ENCODE peak calls at places on chromosomes 6 and 20, in four cellular contexts. Z is HepG2, N is HCT116, R is K562. F is an unnamed sample.

GRCh38 chr6:43842231-43842794 is 72.3 kb downstream of the VEGFA start:
- DNase-seq in Z (no peak), N (no peak), R (no peak), F (no peak)

GRCh38 chr6:44224154-44224977 is 971 bp downstream of the SLC29A1 start:
- DNase-seq in Z (no peak), N (no peak), R (no peak), F (no peak)

GRCh38 chr6:130525378-130525777 is 159.6 kb downstream of the TMEM200A start:
- DNase-seq in Z (no peak), N (no peak), R (no peak), F (no peak)

GRCh38 chr6:146265051-146265450 is 236.2 kb downstream of the GRM1 start:
- DNase-seq in Z (no peak), N (no peak), R (no peak), F (no peak)

GRCh38 chr20:5784735-5785134 is 34.5 kb downstream of the SHLD1 start:
- DNase-seq in Z (no peak), N (no peak), R (peak; percentile 83), F (no peak)

GRCh38 chr6:161353208-161353613 is 79.3 kb upstream of the AGPAT4 start:
- DNase-seq in Z (peak; percentile 46), N (peak; percentile 52), R (peak; percentile 61), F (no peak)

GRCh38 chr6:142902636-142903053 is 42.3 kb downstream of the HIVEP2 start:
- DNase-seq in Z (peak; percentile 85), N (peak; percentile 80), R (no peak), F (peak; percentile 87)

GRCh38 chr6:141265748-141266647 is 866.7 kb upstream of the GJE1 start:
- DNase-seq in Z (peak; percentile 7), N (no peak), R (no peak), F (no peak)

GRCh38 chr6:157518399-157519250 is 137.6 kb downstream of the ZDHHC14 start:
- DNase-seq in Z (no peak), N (peak; percentile 44), R (peak; percentile 79), F (no peak)

GRCh38 chr6:5398530-5398929 is 137.2 kb downstream of the FARS2 start:
- DNase-seq in Z (peak; percentile 35), N (peak; percentile 43), R (peak; percentile 33), F (peak; percentile 20)

GRCh38 chr6:41878961-41879405 is 16.2 kb downstream of the USP49 start:
- DNase-seq in Z (peak; percentile 18), N (no peak), R (no peak), F (no peak)

GRCh38 chr20:63101781-63102719 is 95.3 kb upstream of the BHLHE23 start:
- DNase-seq in Z (no peak), N (no peak), R (no peak), F (no peak)

GRCh38 chr6:155077784-155078183 is 82.7 kb downstream of the TIAM2 start:
- DNase-seq in Z (peak; percentile 40), N (no peak), R (no peak), F (no peak)

GRCh38 chr6:144667517-144667916 is 382.4 kb downstream of the UTRN start:
- DNase-seq in Z (no peak), N (no peak), R (no peak), F (no peak)

GRCh38 chr6:166866839-166867637 is 89.3 kb downstream of the RNASET2 start:
- DNase-seq in Z (no peak), N (no peak), R (no peak), F (no peak)

GRCh38 chr6:23841116-23841515 is 284.9 kb upstream of the NRSN1 start:
- DNase-seq in Z (no peak), N (no peak), R (no peak), F (no peak)

GRCh38 chr6:51213806-51214205 is 395.1 kb downstream of the TFAP2B start:
- DNase-seq in Z (no peak), N (no peak), R (no peak), F (no peak)

GRCh38 chr6:151822252-151823111 is 15.0 kb downstream of the ESR1 start:
- DNase-seq in Z (no peak), N (no peak), R (no peak), F (no peak)

GRCh38 chr6:75489025-75489424 is 4.6 kb downstream of the FILIP1 start:
- DNase-seq in Z (no peak), N (no peak), R (no peak), F (no peak)

GRCh38 chr6:44338228-44339122 is 4.0 kb upstream of the SPATS1 start:
- DNase-seq in Z (peak; percentile 72), N (peak; percentile 54), R (peak; percentile 83), F (peak; percentile 66)

DNA sequence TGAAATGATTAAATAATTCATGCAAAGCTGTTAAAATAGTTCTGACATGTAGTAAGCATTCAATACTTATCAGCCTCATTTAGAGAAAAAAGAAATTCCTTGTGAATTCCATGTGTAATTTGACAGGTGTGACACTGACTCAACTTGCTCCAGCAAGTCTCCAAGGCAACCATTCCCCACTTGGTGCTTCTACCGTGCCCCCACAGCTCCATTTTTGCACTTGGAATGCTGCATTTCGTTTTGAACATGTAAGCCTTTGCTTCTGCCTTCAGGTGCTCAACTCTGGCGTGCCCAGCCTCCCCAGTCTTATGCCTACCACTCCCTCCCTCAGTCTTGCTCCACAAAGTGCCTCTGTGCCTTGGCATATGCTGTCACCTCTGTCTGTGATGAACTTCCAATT is 760.6 kb upstream of the CHD6 start:
- DNase-seq in Z (no peak), N (no peak), R (no peak), F (no peak)
- TF ChIP-seq POLR2AphosphoS5 in Z (no peak), N (no peak), R (no peak), F (no peak)

GRCh38 chr6:105263685-105264298 is 84.0 kb upstream of the POPDC3 start:
- DNase-seq in Z (no peak), N (no peak), R (no peak), F (no peak)
- TF ChIP-seq CTCF in Z (no peak), N (no peak), R (no peak), F (no peak)

GRCh38 chr6:65771946-65772345 is 64.9 kb upstream of the EYS start:
- DNase-seq in Z (no peak), N (no peak), R (no peak), F (no peak)

GRCh38 chr6:65780691-65781090 is 73.7 kb upstream of the EYS start:
- DNase-seq in Z (no peak), N (no peak), R (no peak), F (no peak)

DNA sequence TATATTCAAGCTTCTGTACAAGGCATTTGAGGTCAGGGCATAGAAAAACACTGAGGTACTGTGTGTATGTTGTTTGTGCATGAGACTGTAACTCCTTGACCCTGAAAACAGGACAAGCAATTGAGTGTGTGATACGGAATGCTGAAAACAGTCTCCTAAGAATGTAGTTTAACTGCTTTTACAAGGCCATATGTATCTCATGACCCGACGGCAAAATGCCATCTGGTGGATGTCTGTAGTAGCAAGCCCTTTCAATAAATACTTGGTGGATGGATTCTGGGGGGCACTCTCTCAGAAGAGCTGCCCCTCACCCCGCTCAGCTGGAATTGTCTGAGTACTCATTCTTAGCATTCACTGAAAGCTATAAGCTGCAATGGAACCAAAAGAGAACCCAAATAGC is 69.3 kb upstream of the EYS start:
- DNase-seq in Z (no peak), N (no peak), R (no peak), F (no peak)
- TF ChIP-seq TCF7L2 in Z (no peak), N (no peak), R (no peak), F (no peak)

GRCh38 chr6:137389150-137389664 is 105.0 kb downstream of the OLIG3 start:
- DNase-seq in Z (no peak), N (no peak), R (no peak), F (no peak)
- TF ChIP-seq POLR2AphosphoS5 in Z (no peak), N (no peak), R (no peak), F (no peak)

GRCh38 chr6:106736502-106736901 is 107.1 kb downstream of the QRSL1 start:
- DNase-seq in Z (no peak), N (no peak), R (no peak), F (no peak)

GRCh38 chr6:106740287-106740686 is 110.9 kb downstream of the QRSL1 start:
- DNase-seq in Z (no peak), N (no peak), R (no peak), F (no peak)

GRCh38 chr6:106735136-106735535 is 105.8 kb downstream of the QRSL1 start:
- DNase-seq in Z (no peak), N (no peak), R (no peak), F (no peak)

GRCh38 chr6:106735828-106736227 is 106.5 kb downstream of the QRSL1 start:
- DNase-seq in Z (no peak), N (no peak), R (no peak), F (no peak)

DNA sequence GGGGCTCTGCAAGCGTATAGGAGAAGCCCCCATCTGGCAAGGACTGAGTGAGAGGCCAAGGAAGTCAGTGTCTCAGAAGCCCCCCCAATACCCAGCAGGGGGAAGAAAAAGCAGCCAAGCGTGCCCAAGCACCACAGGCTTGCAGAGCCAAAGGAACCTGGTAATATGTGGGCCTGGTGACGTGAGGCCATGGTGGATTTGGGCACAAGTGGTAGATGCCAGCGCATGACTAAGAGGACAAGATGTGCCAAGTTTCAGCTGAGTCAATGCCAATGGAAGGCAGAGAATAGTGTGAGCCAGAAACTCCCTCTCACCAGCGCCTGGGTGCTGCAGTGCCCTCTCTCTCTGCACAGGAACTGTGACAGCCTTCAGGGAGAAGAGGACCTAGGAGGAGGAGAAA is 110.0 kb downstream of the QRSL1 start:
- DNase-seq in Z (no peak), N (no peak), R (no peak), F (no peak)
- TF ChIP-seq CTCF in Z (no peak), N (no peak), R (no peak), F (no peak)

GRCh38 chr6:158793432-158793831 is 25.7 kb downstream of the EZR start:
- DNase-seq in Z (peak; percentile 66), N (peak; percentile 68), R (peak; percentile 56), F (peak; percentile 32)
- TF ChIP-seq TCF7L2 in Z (no peak), N (no peak), R (no peak), F (no peak)

GRCh38 chr20:22217712-22218352 is 366.5 kb downstream of the FOXA2 start:
- DNase-seq in Z (no peak), N (no peak), R (no peak), F (no peak)

GRCh38 chr20:22216984-22217383 is 367.4 kb downstream of the FOXA2 start:
- DNase-seq in Z (no peak), N (no peak), R (no peak), F (no peak)

GRCh38 chr20:22207280-22207679 is 377.1 kb downstream of the FOXA2 start:
- DNase-seq in Z (no peak), N (no peak), R (peak; percentile 26), F (no peak)

GRCh38 chr20:22214296-22214695 is 370.1 kb downstream of the FOXA2 start:
- DNase-seq in Z (no peak), N (no peak), R (no peak), F (no peak)

GRCh38 chr20:22213271-22213670 is 371.1 kb downstream of the FOXA2 start:
- DNase-seq in Z (no peak), N (no peak), R (no peak), F (no peak)
- TF ChIP-seq POLR2AphosphoS5 in Z (no peak), N (no peak), R (no peak), F (no peak)